ENCODE peak calls at places on chromosomes 6 and 20, in four cellular contexts. G is GM23338, V is psoas muscle, O is AG04450. C is an unnamed sample.

GRCh38 chr6:79431469-79431868 is 105.8 kb downstream of the LCA5 start:
- DNase-seq in G (peak; percentile 68), V (no peak), O (no peak), C (peak; percentile 42)

GRCh38 chr20:4748847-4749246 is 27.1 kb downstream of the PRND start:
- DNase-seq in G (peak; percentile 56), V (no peak), O (no peak), C (no peak)

GRCh38 chr6:27795697-27796494 is 116.3 kb downstream of the OR2B2 start:
- DNase-seq in G (peak; percentile 96), V (no peak), O (peak; percentile 84), C (peak; percentile 45)

GRCh38 chr6:142702501-142703460 is 242.2 kb downstream of the HIVEP2 start:
- DNase-seq in G (peak; percentile 12), V (peak; percentile 57), O (no peak), C (peak; percentile 9)

GRCh38 chr6:8006208-8006607 is 58.0 kb downstream of the BLOC1S5 start:
- DNase-seq in G (no peak), V (no peak), O (no peak), C (no peak)

GRCh38 chr20:50690979-50691584 is at the start of gene RIPOR3:
- DNase-seq in G (peak; percentile 64), V (peak; percentile 69), O (no peak), C (peak; percentile 79)

GRCh38 chr20:49482621-49483017 is at the start of gene KCNB1:
- DNase-seq in G (peak; percentile 94), V (peak; percentile 83), O (no peak), C (peak; percentile 99)

GRCh38 chr20:39036011-39036410 is 73.9 kb downstream of the DHX35 start:
- DNase-seq in G (no peak), V (no peak), O (peak; percentile 21), C (no peak)

GRCh38 chr20:11372831-11373230 is 544.9 kb upstream of the BTBD3 start:
- DNase-seq in G (no peak), V (no peak), O (no peak), C (no peak)

GRCh38 chr6:14369717-14370116 is 252.1 kb downstream of the CD83 start:
- DNase-seq in G (no peak), V (no peak), O (no peak), C (no peak)

GRCh38 chr6:110538416-110539060 is 62.1 kb upstream of the SLC22A16 start:
- DNase-seq in G (no peak), V (no peak), O (no peak), C (no peak)

GRCh38 chr6:161630674-161631073 is 356.8 kb upstream of the AGPAT4 start:
- DNase-seq in G (no peak), V (no peak), O (no peak), C (no peak)

GRCh38 chr6:16244869-16245451 is 6.6 kb downstream of the GMPR start:
- DNase-seq in G (no peak), V (no peak), O (no peak), C (peak; percentile 37)

GRCh38 chr20:33240923-33241322 is 5.1 kb downstream of the BPIFA1 start:
- DNase-seq in G (no peak), V (no peak), O (no peak), C (no peak)

GRCh38 chr6:168123165-168123911 is 44.3 kb upstream of the FRMD1 start:
- DNase-seq in G (no peak), V (peak; percentile 22), O (no peak), C (peak; percentile 22)

GRCh38 chr6:31575952-31576684 is 753 bp downstream of the TNF start:
- DNase-seq in G (no peak), V (peak; percentile 10), O (no peak), C (peak; percentile 14)

GRCh38 chr20:1888796-1889463 is 6.3 kb upstream of the SIRPA start:
- DNase-seq in G (no peak), V (peak; percentile 63), O (no peak), C (no peak)

GRCh38 chr6:56278186-56278585 is 30.8 kb upstream of the COL21A1 start:
- DNase-seq in G (peak; percentile 4), V (no peak), O (no peak), C (peak; percentile 10)

GRCh38 chr6:35919827-35920751 is 809 bp downstream of the SRPK1 start:
- DNase-seq in G (peak; percentile 58), V (no peak), O (no peak), C (peak; percentile 72)

GRCh38 chr6:169654590-169655391 is 47.0 kb downstream of the WDR27 start:
- DNase-seq in G (peak; percentile 82), V (peak; percentile 87), O (peak; percentile 29), C (peak; percentile 91)

GRCh38 chr6:121686611-121687023 is 251.2 kb downstream of the GJA1 start:
- DNase-seq in G (peak; percentile 63), V (peak; percentile 56), O (no peak), C (no peak)

GRCh38 chr6:16275230-16275574 is 36.8 kb downstream of the GMPR start:
- DNase-seq in G (no peak), V (no peak), O (no peak), C (no peak)

GRCh38 chr6:41053056-41053455 is at the start of gene APOBEC2:
- DNase-seq in G (no peak), V (peak; percentile 94), O (no peak), C (no peak)

GRCh38 chr20:36957875-36958667 is 6.6 kb upstream of the SAMHD1 start:
- DNase-seq in G (no peak), V (no peak), O (no peak), C (no peak)

GRCh38 chr6:10138917-10139316 is 276.0 kb downstream of the TFAP2A start:
- DNase-seq in G (no peak), V (no peak), O (no peak), C (no peak)

GRCh38 chr6:2909718-2910117 is 6.6 kb upstream of the SERPINB9 start:
- DNase-seq in G (no peak), V (no peak), O (no peak), C (no peak)

GRCh38 chr6:19327684-19328083 is 509.5 kb upstream of the ID4 start:
- DNase-seq in G (no peak), V (no peak), O (no peak), C (no peak)

GRCh38 chr6:126268087-126268486 is 71.8 kb upstream of the CENPW start:
- DNase-seq in G (no peak), V (no peak), O (no peak), C (no peak)

GRCh38 chr6:118932421-118932820 is 2.5 kb downstream of the MCM9 start:
- DNase-seq in G (no peak), V (no peak), O (no peak), C (no peak)

GRCh38 chr6:123777554-123777953 is 26.1 kb upstream of the NKAIN2 start:
- DNase-seq in G (no peak), V (no peak), O (no peak), C (no peak)

GRCh38 chr6:148577687-148578488 is 168.9 kb upstream of the UST start:
- DNase-seq in G (peak; percentile 95), V (peak; percentile 90), O (peak; percentile 37), C (peak; percentile 59)

GRCh38 chr6:153090241-153090930 is 40.7 kb downstream of the RGS17 start:
- DNase-seq in G (no peak), V (no peak), O (peak; percentile 59), C (no peak)

GRCh38 chr6:132161283-132161682 is 210.1 kb upstream of the CCN2 start:
- DNase-seq in G (peak; percentile 75), V (no peak), O (peak; percentile 33), C (peak; percentile 18)

GRCh38 chr6:1604991-1605821 is 4.5 kb upstream of the FOXC1 start:
- DNase-seq in G (peak; percentile 58), V (peak; percentile 48), O (no peak), C (peak; percentile 74)
- H3K4me3 ChIP-seq in G (peak overlapping the region; percentile 53), V (peak overlapping the region; percentile 68), O (peak overlapping the region; percentile 41), C (peak overlapping the region; percentile 39)

DNA sequence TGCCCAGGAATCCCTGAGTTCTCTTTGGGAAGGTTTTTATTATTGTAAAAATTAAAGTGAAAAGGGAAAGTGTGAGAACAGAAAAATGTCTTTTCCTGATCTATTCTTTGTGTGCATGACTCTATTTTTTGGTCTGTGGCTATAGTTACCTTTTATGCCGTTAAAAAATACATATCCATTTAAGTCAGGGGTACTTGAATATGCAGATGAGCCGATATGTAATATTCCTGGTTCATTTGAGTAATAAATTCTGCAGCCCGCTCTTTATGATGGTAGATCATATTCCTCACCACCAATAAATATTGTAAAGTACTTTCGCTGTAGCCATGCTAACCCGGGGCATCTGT is 503 bp upstream of the MYT1 start:
- DNase-seq in G (no peak), V (no peak), O (no peak), C (no peak)
- H3K27me3 ChIP-seq in G (peaks cover 22% of the 10 kb centered on the region), V (peaks cover 97% of the 10 kb centered on the region), O (peaks cover 56% of the 10 kb centered on the region), C (peaks cover 11% of the 10 kb centered on the region)

GRCh38 chr6:24643925-24644324 is 2.1 kb downstream of the KIAA0319 start:
- DNase-seq in G (no peak), V (no peak), O (no peak), C (no peak)
- H3K4me3 ChIP-seq in G (no peak overlapping the region), V (no peak overlapping the region), O (no peak overlapping the region), C (no peak overlapping the region)

GRCh38 chr20:57941121-57941522 is 231.3 kb upstream of the PMEPA1 start:
- DNase-seq in G (no peak), V (no peak), O (no peak), C (no peak)

GRCh38 chr20:57941572-57942381 is 232.0 kb upstream of the PMEPA1 start:
- DNase-seq in G (no peak), V (no peak), O (no peak), C (no peak)

GRCh38 chr20:57938158-57939108 is 228.6 kb upstream of the PMEPA1 start:
- DNase-seq in G (peak; percentile 37), V (no peak), O (no peak), C (peak; percentile 65)

GRCh38 chr20:57940376-57940775 is 230.6 kb upstream of the PMEPA1 start:
- DNase-seq in G (no peak), V (no peak), O (no peak), C (no peak)

GRCh38 chr20:57939499-57939898 is 229.7 kb upstream of the PMEPA1 start:
- DNase-seq in G (no peak), V (no peak), O (no peak), C (no peak)
- H3K27me3 ChIP-seq in G (no peaks in the 10 kb centered on the region), V (peaks cover 5% of the 10 kb centered on the region), O (no peaks in the 10 kb centered on the region), C (no peaks in the 10 kb centered on the region)

GRCh38 chr6:1605822-1606532 is 3.7 kb upstream of the FOXC1 start:
- DNase-seq in G (peak; percentile 43), V (peak; percentile 30), O (no peak), C (peak; percentile 60)

GRCh38 chr6:1607557-1608221 is 2.0 kb upstream of the FOXC1 start:
- DNase-seq in G (peak; percentile 94), V (peak; percentile 46), O (no peak), C (peak; percentile 93)

GRCh38 chr6:1606533-1607235 is 3.0 kb upstream of the FOXC1 start:
- DNase-seq in G (peak; percentile 92), V (peak; percentile 40), O (no peak), C (peak; percentile 83)

GRCh38 chr6:1608222-1608975 is 1.3 kb upstream of the FOXC1 start:
- DNase-seq in G (peak; percentile 55), V (peak; percentile 53), O (no peak), C (peak; percentile 72)

GRCh38 chr6:1607236-1607556 is 2.5 kb upstream of the FOXC1 start:
- DNase-seq in G (no peak), V (no peak), O (no peak), C (no peak)
- H3K4me3 ChIP-seq in G (peak overlapping the region; percentile 53), V (no peak overlapping the region), O (no peak overlapping the region), C (peak overlapping the region; percentile 10)

GRCh38 chr20:21111416-21111815 is 5.3 kb upstream of the LINC00237 start:
- DNase-seq in G (no peak), V (no peak), O (no peak), C (no peak)
- H3K27me3 ChIP-seq in G (peaks cover 29% of the 10 kb centered on the region), V (peaks cover 26% of the 10 kb centered on the region), O (peaks cover 36% of the 10 kb centered on the region), C (peaks cover 16% of the 10 kb centered on the region)